ENCODE peak calls at places on chromosome 1, in seven cellular contexts. P is breast epithelium, C is aorta, N is left lung, B is HCT116, F is mesendoderm, S is body of pancreas. D is an unnamed sample.

GRCh38 chr1:34829250-34829649 is 30.3 kb downstream of the SMIM12 start:
- DNase-seq in B (no peak), S (no peak), F (no peak), N (no peak), P (no peak), C (no peak), D (no peak)

GRCh38 chr1:173161510-173162221 is 45.5 kb downstream of the TNFSF4 start:
- DNase-seq in B (peak; percentile 3), S (no peak), N (no peak), P (no peak), C (no peak), F (no peak), D (no peak)

GRCh38 chr1:182101415-182102041 is 40.0 kb upstream of the ZNF648 start:
- DNase-seq in S (peak; percentile 65), B (peak; percentile 42), F (peak; percentile 99), C (no peak), P (no peak), N (no peak), D (no peak)

GRCh38 chr1:166511754-166512153 is 327.5 kb upstream of the POGK start:
- DNase-seq in F (no peak), P (no peak), S (no peak), N (no peak), C (no peak), B (no peak), D (no peak)

GRCh38 chr1:193926956-193927355 is 740.5 kb upstream of the B3GALT2 start:
- DNase-seq in B (no peak), N (no peak), S (no peak), C (no peak), F (no peak), P (no peak), D (no peak)

GRCh38 chr1:233625087-233625486 is 11.2 kb downstream of the KCNK1 start:
- DNase-seq in S (no peak), F (no peak), B (no peak), N (no peak), P (no peak), C (no peak), D (no peak)

GRCh38 chr1:167221126-167221803 is 579 bp downstream of the POU2F1 start:
- DNase-seq in P (no peak), S (no peak), B (no peak), F (no peak), C (peak; percentile 57), N (peak; percentile 91), D (no peak)

GRCh38 chr1:24726741-24727140 is 18.5 kb upstream of the CLIC4 start:
- DNase-seq in N (no peak), P (no peak), F (no peak), S (no peak), B (no peak), C (no peak), D (no peak)

GRCh38 chr1:219577331-219577730 is 35.6 kb downstream of the ZC3H11B start:
- DNase-seq in B (no peak), F (no peak), S (no peak), C (no peak), P (no peak), N (no peak), D (no peak)

GRCh38 chr1:93980320-93980744 is 71.1 kb upstream of the GCLM start:
- DNase-seq in C (no peak), P (no peak), S (no peak), N (no peak), B (no peak), F (peak; percentile 77), D (no peak)

GRCh38 chr1:51792864-51793263 is 85.7 kb downstream of the NRDC start:
- DNase-seq in B (no peak), C (no peak), F (peak; percentile 47), N (no peak), P (no peak), S (no peak), D (no peak)

GRCh38 chr1:245370905-245371581 is 216.3 kb downstream of the KIF26B start:
- DNase-seq in N (no peak), P (no peak), S (peak; percentile 20), C (no peak), B (no peak), F (no peak), D (peak; percentile 13)

GRCh38 chr1:219138747-219139146 is 34.9 kb upstream of the LYPLAL1 start:
- DNase-seq in C (no peak), N (no peak), F (no peak), B (no peak), P (no peak), S (no peak), D (no peak)

GRCh38 chr1:218930472-218930871 is 243.2 kb upstream of the LYPLAL1 start:
- DNase-seq in C (no peak), N (no peak), B (no peak), P (no peak), S (no peak), F (no peak), D (no peak)

GRCh38 chr1:19437911-19438310 is 47.4 kb downstream of the CAPZB start:
- DNase-seq in B (no peak), F (no peak), S (peak; percentile 42), P (no peak), C (peak; percentile 87), N (peak; percentile 78), D (no peak)

GRCh38 chr1:44660176-44660575 is 14.1 kb downstream of the TMEM53 start:
- DNase-seq in F (no peak), S (peak; percentile 97), P (peak; percentile 62), N (no peak), C (no peak), B (no peak), D (peak; percentile 41)

GRCh38 chr1:94247146-94248094 is 10.0 kb upstream of the ARHGAP29 start:
- DNase-seq in N (peak; percentile 96), C (peak; percentile 81), F (peak; percentile 90), B (peak; percentile 67), S (peak; percentile 89), P (peak; percentile 84), D (peak; percentile 69)

GRCh38 chr1:109579496-109579895 is 31.1 kb downstream of the GNAI3 start:
- DNase-seq in F (no peak), B (no peak), C (no peak), P (no peak), N (no peak), S (no peak), D (no peak)

GRCh38 chr1:55636691-55637090 is 421.5 kb upstream of the USP24 start:
- DNase-seq in B (no peak), F (no peak), S (no peak), N (no peak), C (no peak), P (no peak), D (no peak)

GRCh38 chr1:205317311-205317917 is 4.1 kb downstream of the NUAK2 start:
- DNase-seq in B (no peak), P (peak; percentile 92), C (peak; percentile 61), F (no peak), S (peak; percentile 98), N (peak; percentile 94), D (peak; percentile 98)

GRCh38 chr1:234214129-234214910 is 158.9 kb upstream of the COA6 start:
- DNase-seq in F (peak; percentile 64), N (peak; percentile 89), P (peak; percentile 59), B (no peak), S (peak; percentile 75), C (peak; percentile 69), D (peak; percentile 1)

GRCh38 chr1:204128964-204129896 is 22.6 kb downstream of the ETNK2 start:
- DNase-seq in F (peak; percentile 82), C (peak; percentile 76), S (peak; percentile 82), P (peak; percentile 88), B (no peak), N (peak; percentile 95), D (peak; percentile 62)

GRCh38 chr1:4084446-4084845 is 184.4 kb upstream of the C1orf174 start:
- DNase-seq in P (peak; percentile 19), F (no peak), N (no peak), S (no peak), B (no peak), C (no peak), D (no peak)

GRCh38 chr1:21621761-21622436 is 47.3 kb downstream of the RAP1GAP start:
- DNase-seq in S (no peak), B (no peak), N (no peak), P (no peak), C (no peak), F (no peak), D (no peak)

GRCh38 chr1:109764561-109765482 is 1.1 kb upstream of the EPS8L3 start:
- DNase-seq in S (peak; percentile 8), B (no peak), C (no peak), P (peak; percentile 22), N (peak; percentile 39), F (no peak), D (peak; percentile 61)

GRCh38 chr1:182259229-182259872 is 132.2 kb downstream of the GLUL start:
- DNase-seq in C (peak; percentile 72), S (peak; percentile 64), N (peak; percentile 61), P (no peak), B (no peak), F (no peak), D (peak; percentile 27)

GRCh38 chr1:30719406-30720270 is 3.7 kb downstream of the MATN1 start:
- DNase-seq in S (no peak), C (peak; percentile 48), P (no peak), B (peak; percentile 41), N (peak; percentile 51), F (no peak), D (peak; percentile 76)

GRCh38 chr1:56958526-56958925 is 7.3 kb downstream of the C8B start:
- DNase-seq in S (no peak), C (no peak), B (no peak), P (no peak), F (peak; percentile 71), N (no peak), D (peak; percentile 82)

GRCh38 chr1:179742717-179743678 is at the start of gene FAM163A:
- DNase-seq in P (no peak), C (no peak), F (peak; percentile 52), B (no peak), S (no peak), N (peak; percentile 73), D (peak; percentile 41)
- H3K4me3 ChIP-seq in P (peak within 1 kb of the TSS; percentile 64), C (no peak within 1 kb of the TSS), F (no peak within 1 kb of the TSS), B (no peak within 1 kb of the TSS), S (no peak within 1 kb of the TSS), N (peak within 1 kb of the TSS; percentile 5), D (peak within 1 kb of the TSS; percentile 46)

GRCh38 chr1:17639703-17640340 is 100.3 kb downstream of the ARHGEF10L start:
- DNase-seq in P (no peak), C (no peak), S (no peak), F (no peak), N (no peak), B (no peak), D (no peak)
- H3K36me3 ChIP-seq in P (peaks cover 3% of the 10 kb centered on the region), C (peaks cover 6% of the 10 kb centered on the region), S (peaks cover 23% of the 10 kb centered on the region), F (peaks cover 9% of the 10 kb centered on the region), N (peaks cover 72% of the 10 kb centered on the region), B (no peaks in the 10 kb centered on the region), D (peaks cover 3% of the 10 kb centered on the region)

GRCh38 chr1:118979754-118980270 is 8.3 kb downstream of the TBX15 start:
- DNase-seq in C (no peak), B (no peak), N (no peak), S (no peak), F (peak; percentile 39), P (no peak), D (no peak)
- H3K4me3 ChIP-seq in C (no peak overlapping the region), B (no peak overlapping the region), N (no peak overlapping the region), S (no peak overlapping the region), F (no peak overlapping the region), P (peak overlapping the region; percentile 57), D (no peak overlapping the region)

GRCh38 chr1:212073490-212073889 is 37.9 kb downstream of the DTL start:
- DNase-seq in P (no peak), F (no peak), B (no peak), N (no peak), S (no peak), C (no peak), D (no peak)
- H3K36me3 ChIP-seq in P (no peaks in the 10 kb centered on the region), F (no peaks in the 10 kb centered on the region), B (peaks cover 7% of the 10 kb centered on the region), N (no peaks in the 10 kb centered on the region), S (no peaks in the 10 kb centered on the region), C (no peaks in the 10 kb centered on the region), D (no peaks in the 10 kb centered on the region)

GRCh38 chr1:228349701-228350171 is 56.9 kb downstream of the TRIM11 start:
- DNase-seq in F (no peak), C (peak; percentile 35), B (no peak), N (peak; percentile 78), S (peak; percentile 9), P (peak; percentile 48), D (no peak)
- H3K4me3 ChIP-seq in F (no peak overlapping the region), C (no peak overlapping the region), B (no peak overlapping the region), N (no peak overlapping the region), S (no peak overlapping the region), P (no peak overlapping the region), D (no peak overlapping the region)